ENCODE peak calls at places on chromosome 20, in seven cellular contexts. Y is adrenal gland, V is right lobe of liver, X is heart left ventricle, E is suprapubic skin, S is IMR-90, L is K562. I is an unnamed sample.

GRCh38 chr20:58716476-58717277 is 24.1 kb downstream of the NPEPL1 start:
- DNase-seq in X (peak; percentile 7), V (no peak), S (no peak), Y (peak; percentile 48), L (no peak), E (peak; percentile 57), I (no peak)

GRCh38 chr20:49914310-49915117 is 815 bp downstream of the SPATA2 start:
- DNase-seq in L (peak; percentile 39), V (no peak), Y (no peak), E (no peak), X (no peak), S (no peak), I (peak; percentile 72)

GRCh38 chr20:46214831-46215488 is 93.3 kb downstream of the CDH22 start:
- DNase-seq in Y (no peak), L (no peak), X (no peak), E (no peak), V (no peak), S (no peak), I (no peak)

GRCh38 chr20:2578430-2579192 is 42.2 kb downstream of the TMC2 start:
- DNase-seq in E (no peak), Y (no peak), S (no peak), V (no peak), X (no peak), L (peak; percentile 47), I (peak; percentile 85)

GRCh38 chr20:47205577-47206123 is 150.8 kb downstream of the ZMYND8 start:
- DNase-seq in X (peak; percentile 44), Y (peak; percentile 82), S (peak; percentile 79), E (no peak), L (peak; percentile 76), V (peak; percentile 80), I (peak; percentile 77)

GRCh38 chr20:34114809-34115208 is 2.8 kb upstream of the EIF2S2 start:
- DNase-seq in E (no peak), X (no peak), Y (no peak), L (no peak), V (no peak), S (no peak), I (no peak)

GRCh38 chr20:25276533-25277050 is 28.7 kb downstream of the PYGB start:
- DNase-seq in V (peak; percentile 8), X (no peak), S (no peak), L (no peak), Y (peak; percentile 45), E (peak; percentile 46), I (no peak)

GRCh38 chr20:58102744-58103516 is 125.5 kb downstream of the ANKRD60 start:
- DNase-seq in Y (no peak), V (no peak), S (no peak), X (no peak), E (no peak), L (no peak), I (no peak)

GRCh38 chr20:54874718-54875117 is 399.3 kb downstream of the DOK5 start:
- DNase-seq in L (no peak), V (no peak), Y (no peak), X (no peak), E (no peak), S (no peak), I (no peak)

GRCh38 chr20:54149765-54150264 is 24.0 kb downstream of the CYP24A1 start:
- DNase-seq in V (no peak), X (no peak), Y (no peak), S (no peak), L (no peak), E (no peak), I (no peak)

GRCh38 chr20:44071057-44071456 is 115.9 kb downstream of the JPH2 start:
- DNase-seq in X (no peak), V (no peak), Y (peak; percentile 25), S (no peak), E (no peak), L (no peak), I (no peak)

GRCh38 chr20:43736588-43737091 is 9.8 kb upstream of the GTSF1L start:
- DNase-seq in S (peak; percentile 10), Y (no peak), X (no peak), V (no peak), L (peak; percentile 34), E (no peak), I (peak; percentile 71)

DNA sequence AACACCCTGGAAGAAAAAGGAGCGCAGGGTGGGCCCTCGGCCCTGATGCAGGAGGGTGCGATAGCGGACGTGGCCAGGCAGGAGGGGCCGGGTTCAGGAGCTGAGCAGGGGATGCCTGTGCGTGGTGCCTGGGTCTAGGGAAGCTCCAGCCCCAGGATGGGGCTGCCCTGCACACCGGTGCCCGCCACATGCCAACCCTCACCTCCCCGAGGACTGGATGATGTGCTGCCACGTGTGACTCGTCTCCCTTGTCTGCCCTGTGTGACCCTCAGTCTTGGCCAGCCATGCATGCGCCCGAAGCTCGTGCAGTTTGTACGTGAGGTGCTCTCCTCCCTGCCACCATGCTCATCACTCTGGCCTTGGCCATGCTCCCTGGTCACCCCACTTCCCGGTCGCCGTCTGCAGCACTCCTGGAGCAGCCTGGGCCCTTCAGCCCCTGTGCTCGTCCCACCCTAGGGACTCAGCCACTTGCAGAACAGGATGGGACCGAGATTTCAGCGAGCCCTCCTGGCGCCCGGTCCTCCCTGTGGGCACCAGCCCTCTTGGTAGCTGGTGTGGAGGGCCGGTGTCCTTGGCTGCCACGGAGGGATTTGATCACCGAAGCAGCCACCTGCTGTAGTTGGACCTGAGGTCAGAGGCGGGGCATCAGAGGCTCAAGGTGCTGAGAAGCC is 4.3 kb upstream of the COL20A1 start:
- DNase-seq in V (no peak), X (no peak), L (no peak), Y (no peak), E (no peak), S (no peak), I (no peak)
- TF ChIP-seq POLR2A in V (no peak), X (no peak), L (no peak), Y (no peak), E (no peak), S (no peak), I (no peak)

GRCh38 chr20:38975539-38976120 is 13.5 kb downstream of the DHX35 start:
- DNase-seq in X (no peak), S (peak; percentile 73), Y (no peak), L (peak; percentile 35), E (no peak), V (no peak), I (no peak)
- TF ChIP-seq POLR2A in X (no peak), S (no peak), Y (no peak), L (no peak), E (no peak), V (no peak), I (no peak)

GRCh38 chr20:35454881-35455609 is at the start of gene CEP250:
- DNase-seq in L (peak; percentile 97), Y (peak; percentile 97), V (peak; percentile 96), S (peak; percentile 92), E (peak; percentile 94), X (peak; percentile 93), I (peak; percentile 97)
- TF ChIP-seq POLR2A in L (peak; percentile 80), Y (no peak), V (no peak), S (peak; percentile 43), E (no peak), X (no peak), I (peak; percentile 77)

GRCh38 chr20:19881990-19882389 is 123.9 kb downstream of the RIN2 start:
- DNase-seq in E (no peak), L (no peak), V (no peak), S (no peak), Y (no peak), X (no peak), I (no peak)

GRCh38 chr20:19883501-19883900 is 125.4 kb downstream of the RIN2 start:
- DNase-seq in E (no peak), S (no peak), L (no peak), X (no peak), V (no peak), Y (no peak), I (no peak)

GRCh38 chr20:19881080-19881840 is 123.2 kb downstream of the RIN2 start:
- DNase-seq in X (no peak), L (no peak), V (no peak), Y (no peak), S (no peak), E (no peak), I (no peak)

GRCh38 chr20:19882446-19882845 is 124.4 kb downstream of the RIN2 start:
- DNase-seq in X (no peak), L (no peak), V (no peak), Y (no peak), E (no peak), S (no peak), I (no peak)

DNA sequence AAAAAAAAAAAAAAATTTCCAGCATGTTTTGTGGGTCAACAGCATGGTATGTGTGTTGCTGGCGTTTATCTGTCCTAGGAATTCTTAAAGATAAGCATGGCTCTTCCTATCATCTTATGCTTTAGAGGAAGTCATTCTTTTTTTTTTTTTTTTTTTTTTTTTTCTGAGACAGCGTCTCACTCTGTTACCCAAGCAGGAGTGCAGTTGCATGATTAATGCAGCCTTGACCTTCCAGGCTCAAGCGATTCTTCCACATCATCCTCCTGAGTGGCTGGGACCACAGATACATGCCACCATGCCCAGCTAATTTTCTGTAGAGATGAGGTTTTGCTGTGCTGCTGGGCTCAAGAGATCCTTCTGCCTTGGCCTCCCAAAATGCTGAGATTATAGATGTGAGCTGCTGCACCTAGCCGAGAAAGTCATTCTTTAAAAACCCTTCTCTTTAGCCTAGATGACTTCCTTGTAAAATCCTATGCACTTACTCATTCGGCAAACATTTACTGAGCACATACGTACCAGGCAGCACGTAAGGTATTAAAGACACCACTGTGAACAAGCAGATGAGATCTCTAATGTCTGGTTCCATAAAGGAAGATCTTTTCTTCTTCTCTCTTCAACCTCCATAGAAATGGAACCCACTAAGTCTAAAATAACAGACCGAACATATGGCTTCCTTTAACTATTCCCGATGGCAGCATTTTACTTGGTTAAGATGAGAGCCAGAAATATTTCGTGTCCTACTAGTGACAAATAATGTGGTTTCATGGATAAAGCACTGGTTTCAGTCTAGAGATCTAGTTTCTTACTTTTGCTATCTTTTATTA is 122.4 kb downstream of the RIN2 start:
- DNase-seq in E (no peak), X (no peak), S (peak; percentile 89), L (no peak), Y (peak; percentile 73), V (no peak), I (no peak)
- TF ChIP-seq POLR2A in E (no peak), X (no peak), S (peak; percentile 51), L (no peak), Y (no peak), V (no peak), I (no peak)

DNA sequence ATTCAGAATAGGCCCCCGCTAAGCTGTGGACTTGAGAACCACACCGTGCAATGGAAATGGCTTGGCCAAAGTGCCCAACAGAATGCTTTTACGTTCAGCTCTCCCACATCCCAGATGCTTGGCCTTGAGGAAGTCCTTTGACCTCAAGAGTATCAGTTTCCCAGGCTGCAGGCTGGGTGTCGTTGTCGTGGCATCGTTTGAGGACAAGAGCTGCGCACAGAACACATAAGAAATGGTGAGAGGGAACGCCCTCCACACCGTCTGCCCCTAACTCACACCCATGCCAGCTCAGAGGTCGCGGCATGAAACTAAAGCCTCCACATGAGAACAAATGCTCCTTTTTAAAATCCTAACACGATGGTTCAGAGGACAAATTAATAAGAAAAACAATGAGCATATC is 37.0 kb downstream of the NFATC2 start:
- DNase-seq in X (no peak), E (no peak), Y (no peak), L (no peak), V (no peak), S (no peak), I (no peak)
- TF ChIP-seq POLR2A in X (no peak), E (no peak), Y (no peak), L (no peak), V (no peak), S (no peak), I (no peak)

GRCh38 chr20:61753196-61753942 is 312.3 kb downstream of the TAF4 start:
- DNase-seq in Y (no peak), V (peak; percentile 7), L (no peak), S (peak; percentile 55), E (no peak), X (no peak), I (no peak)
- TF ChIP-seq POLR2A in Y (no peak), V (no peak), L (no peak), S (no peak), E (no peak), X (no peak), I (no peak)